ENCODE peak calls at places on chromosomes 3 and 15, in six cellular contexts. U is endodermal cell; X is GM19239; S is RWPE1; N is midbrain; P is activated naive CD8-positive, alpha-beta T cell treated with anti-CD3 and anti-CD28 coated beads, Interleukin-2, amount 50 U/mL, for 24 hours. Y is an unnamed sample.
A peak's percentile ranks its signal among the peaks of the same experiment; 100 is the strongest.

GRCh38 chr3:129978123-129978522 is 3.6 kb downstream of the TRH start:
- DNase-seq in U (no peak), X (no peak), S (no peak), N (no peak), P (no peak), Y (no peak)

GRCh38 chr3:58691997-58692396 is 25.4 kb upstream of the FAM3D start:
- DNase-seq in U (no peak), X (no peak), S (no peak), N (no peak), P (no peak), Y (no peak)

GRCh38 chr15:39997031-39997430 is 42.0 kb downstream of the SRP14 start:
- DNase-seq in U (no peak), X (no peak), S (no peak), N (no peak), P (no peak), Y (no peak)

GRCh38 chr15:36579792-36580431 is 486 bp downstream of the CDIN1 start:
- DNase-seq in U (no peak), X (peak; percentile 4), S (peak; percentile 27), N (peak; percentile 51), P (peak; percentile 29), Y (no peak)

GRCh38 chr3:111338059-111338698 is 203.8 kb upstream of the CD96 start:
- DNase-seq in U (peak; percentile 86), X (no peak), S (peak; percentile 42), N (peak; percentile 31), P (peak; percentile 47), Y (peak; percentile 84)

GRCh38 chr3:179706233-179706632 is 53.4 kb downstream of the USP13 start:
- DNase-seq in U (no peak), X (no peak), S (no peak), N (no peak), P (no peak), Y (no peak)

GRCh38 chr15:61131598-61131954 is 97.5 kb downstream of the RORA start:
- DNase-seq in U (no peak), X (no peak), S (no peak), N (no peak), P (no peak), Y (no peak)

GRCh38 chr3:30268288-30268687 is 338.1 kb upstream of the TGFBR2 start:
- DNase-seq in U (no peak), X (no peak), S (no peak), N (no peak), P (no peak), Y (no peak)

GRCh38 chr3:113769551-113769950 is 22.7 kb downstream of the ATP6V1A start:
- DNase-seq in U (no peak), X (no peak), S (peak; percentile 55), N (no peak), P (no peak), Y (no peak)

GRCh38 chr15:52132066-52132465 is 19.5 kb upstream of the BCL2L10 start:
- DNase-seq in U (peak; percentile 6), X (no peak), S (no peak), N (no peak), P (no peak), Y (no peak)

GRCh38 chr15:101476756-101477155 is 12.8 kb downstream of the PCSK6 start:
- DNase-seq in U (peak; percentile 9), X (no peak), S (no peak), N (no peak), P (no peak), Y (peak; percentile 40)

GRCh38 chr3:71444028-71444860 is 139.3 kb downstream of the FOXP1 start:
- DNase-seq in U (no peak), X (peak; percentile 50), S (peak; percentile 67), N (no peak), P (peak; percentile 63), Y (peak; percentile 80)

GRCh38 chr3:145370870-145371269 is 790.1 kb downstream of the PLOD2 start:
- DNase-seq in U (no peak), X (no peak), S (no peak), N (no peak), P (no peak), Y (no peak)

GRCh38 chr3:158368271-158368670 is 202.7 kb upstream of the MLF1 start:
- DNase-seq in U (no peak), X (no peak), S (no peak), N (no peak), P (no peak), Y (peak; percentile 55)

GRCh38 chr3:49689046-49689886 is at the start of the genes MST1 and RNF123:
- DNase-seq in U (peak; percentile 98), X (peak; percentile 93), S (peak; percentile 69), N (no peak), P (peak; percentile 96), Y (peak; percentile 96)

GRCh38 chr3:56806407-56806806 is 4.7 kb upstream of the ARHGEF3 start:
- DNase-seq in U (no peak), X (no peak), S (no peak), N (peak; percentile 65), P (no peak), Y (no peak)

GRCh38 chr15:63374686-63375520 is 6.7 kb downstream of the CA12 start:
- DNase-seq in U (no peak), X (no peak), S (peak; percentile 42), N (peak; percentile 56), P (peak; percentile 52), Y (peak; percentile 78)

GRCh38 chr3:29978036-29978435 is 628.4 kb upstream of the TGFBR2 start:
- DNase-seq in U (no peak), X (no peak), S (peak; percentile 5), N (no peak), P (no peak), Y (no peak)

GRCh38 chr15:101501703-101502373 is 12.3 kb upstream of the PCSK6 start:
- DNase-seq in U (peak; percentile 92), X (no peak), S (peak; percentile 35), N (peak; percentile 69), P (peak; percentile 65), Y (peak; percentile 84)

GRCh38 chr3:129040039-129040336 is 20.6 kb upstream of the GP9 start:
- DNase-seq in U (peak; percentile 42), X (no peak), S (no peak), N (no peak), P (no peak), Y (peak; percentile 20)

GRCh38 chr15:96374494-96374893 is 44.0 kb downstream of the NR2F2 start:
- DNase-seq in U (no peak), X (no peak), S (no peak), N (no peak), P (no peak), Y (no peak)

GRCh38 chr3:69695443-69695842 is 43.8 kb upstream of the MITF start:
- DNase-seq in U (no peak), X (no peak), S (peak; percentile 8), N (no peak), P (no peak), Y (no peak)

GRCh38 chr15:49675051-49675450 is 54.2 kb downstream of the DTWD1 start:
- DNase-seq in U (no peak), X (no peak), S (peak; percentile 77), N (no peak), P (no peak), Y (no peak)